ENCODE peak calls at places on chromosome X, in six cellular contexts. One of them, this sample, is unnamed.

GRCh38 chrX:1493317-1493856 is 40.7 kb upstream of the ASMTL start:
- DNase-seq in stomach: no peak
- DNase-seq in uterus: no peak
- DNase-seq in testis: no peak
- DNase-seq in upper lobe of left lung: no peak
- DNase-seq in Peyer's patch: peak; percentile 16
- DNase-seq in this sample: peak; percentile 34

GRCh38 chrX:118736394-118737010 is 9.1 kb downstream of the IL13RA1 start:
- DNase-seq in stomach: no peak
- DNase-seq in uterus: no peak
- DNase-seq in testis: no peak
- DNase-seq in upper lobe of left lung: no peak
- DNase-seq in Peyer's patch: no peak
- DNase-seq in this sample: no peak

GRCh38 chrX:56766554-56767412 is 37.7 kb downstream of the NBDY start:
- DNase-seq in stomach: peak; percentile 23
- DNase-seq in uterus: no peak
- DNase-seq in testis: no peak
- DNase-seq in upper lobe of left lung: peak; percentile 20
- DNase-seq in Peyer's patch: peak; percentile 17
- DNase-seq in this sample: peak; percentile 64

GRCh38 chrX:123138473-123138872 is 45.6 kb upstream of the GRIA3 start:
- DNase-seq in stomach: no peak
- DNase-seq in uterus: no peak
- DNase-seq in testis: no peak
- DNase-seq in upper lobe of left lung: no peak
- DNase-seq in Peyer's patch: no peak
- DNase-seq in this sample: no peak

GRCh38 chrX:113001836-113002235 is 161.2 kb upstream of the AMOT start:
- DNase-seq in stomach: no peak
- DNase-seq in uterus: no peak
- DNase-seq in testis: no peak
- DNase-seq in upper lobe of left lung: no peak
- DNase-seq in Peyer's patch: no peak
- DNase-seq in this sample: no peak

GRCh38 chrX:1435241-1435900 is 17.3 kb downstream of the ASMTL start:
- DNase-seq in stomach: no peak
- DNase-seq in uterus: no peak
- DNase-seq in testis: peak; percentile 11
- DNase-seq in upper lobe of left lung: no peak
- DNase-seq in Peyer's patch: no peak
- DNase-seq in this sample: peak; percentile 59

GRCh38 chrX:53223068-53223693 is 1.8 kb downstream of the KDM5C start:
- DNase-seq in stomach: no peak
- DNase-seq in uterus: no peak
- DNase-seq in testis: peak; percentile 16
- DNase-seq in upper lobe of left lung: peak; percentile 55
- DNase-seq in Peyer's patch: no peak
- DNase-seq in this sample: no peak

GRCh38 chrX:44913656-44914531 is 40.9 kb downstream of the KDM6A start:
- DNase-seq in stomach: no peak
- DNase-seq in uterus: no peak
- DNase-seq in testis: no peak
- DNase-seq in upper lobe of left lung: no peak
- DNase-seq in Peyer's patch: no peak
- DNase-seq in this sample: no peak

GRCh38 chrX:21929209-21929608 is 11.3 kb upstream of the SMS start:
- DNase-seq in stomach: no peak
- DNase-seq in uterus: no peak
- DNase-seq in testis: no peak
- DNase-seq in upper lobe of left lung: no peak
- DNase-seq in Peyer's patch: no peak
- DNase-seq in this sample: no peak

GRCh38 chrX:138756234-138756633 is 44.7 kb upstream of the FGF13 start:
- DNase-seq in stomach: no peak
- DNase-seq in uterus: no peak
- DNase-seq in testis: peak; percentile 56
- DNase-seq in upper lobe of left lung: no peak
- DNase-seq in Peyer's patch: no peak
- DNase-seq in this sample: no peak

GRCh38 chrX:109187473-109188168 is 294.3 kb downstream of the GUCY2F start:
- DNase-seq in stomach: no peak
- DNase-seq in uterus: no peak
- DNase-seq in testis: no peak
- DNase-seq in upper lobe of left lung: no peak
- DNase-seq in Peyer's patch: no peak
- DNase-seq in this sample: no peak

DNA sequence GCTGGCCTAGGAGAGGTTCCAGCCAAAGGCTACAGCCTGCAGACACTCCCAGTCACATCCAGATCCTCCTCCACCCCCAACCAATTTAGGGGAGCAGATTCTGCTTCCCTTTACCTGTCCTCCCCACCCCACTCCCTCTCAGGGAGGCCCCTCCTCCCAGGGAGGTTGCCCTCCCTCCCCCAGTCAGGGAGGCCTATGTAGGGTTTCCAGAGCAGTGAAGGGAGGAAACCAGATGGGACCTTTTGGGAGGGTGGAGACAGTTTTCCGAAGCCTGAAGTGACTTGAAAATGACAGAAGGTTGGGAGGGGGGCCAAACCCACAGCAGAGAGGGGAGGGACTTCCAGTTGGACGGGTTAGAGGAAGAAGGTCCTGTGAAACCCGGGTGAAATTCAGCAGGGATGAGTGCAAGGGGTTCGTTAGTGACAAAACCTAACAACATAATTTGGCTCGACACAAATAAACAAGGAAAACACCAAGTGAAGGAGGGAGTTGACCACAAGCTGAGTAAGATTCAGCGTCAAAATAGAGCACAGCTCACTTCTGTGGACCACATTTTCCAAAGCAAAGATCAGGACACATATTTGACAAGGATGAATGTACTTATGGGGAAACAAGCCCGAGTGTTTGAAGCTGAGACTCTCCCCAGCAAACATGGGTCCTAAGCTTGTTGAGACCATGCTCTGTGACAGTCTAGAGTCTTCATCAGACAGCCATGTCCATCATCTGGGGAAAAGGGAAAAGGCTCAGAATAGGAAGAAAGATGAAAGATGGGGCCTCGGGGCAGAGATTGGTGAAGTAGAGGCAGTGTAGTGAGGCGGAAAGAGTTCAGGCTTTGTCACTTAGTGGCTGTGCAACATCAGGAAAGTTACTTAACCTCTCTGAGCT is 46.4 kb downstream of the PRPS1 start:
- DNase-seq in stomach: peak; percentile 58
- DNase-seq in uterus: peak; percentile 78
- DNase-seq in testis: peak; percentile 59
- DNase-seq in upper lobe of left lung: peak; percentile 77
- DNase-seq in Peyer's patch: peak; percentile 61
- DNase-seq in this sample: peak; percentile 95
- TF ChIP-seq POLR2A in stomach: no peak
- TF ChIP-seq POLR2A in uterus: no peak
- TF ChIP-seq POLR2A in testis: no peak
- TF ChIP-seq POLR2A in upper lobe of left lung: no peak
- TF ChIP-seq POLR2A in Peyer's patch: no peak
- TF ChIP-seq POLR2A in this sample: peak; percentile 15

GRCh38 chrX:43655151-43655676 is 885 bp upstream of the MAOA start:
- DNase-seq in stomach: peak; percentile 50
- DNase-seq in uterus: peak; percentile 43
- DNase-seq in testis: peak; percentile 18
- DNase-seq in upper lobe of left lung: peak; percentile 33
- DNase-seq in Peyer's patch: peak; percentile 16
- DNase-seq in this sample: peak; percentile 76

GRCh38 chrX:43655961-43656494 is at the start of gene MAOA:
- DNase-seq in stomach: peak; percentile 87
- DNase-seq in uterus: peak; percentile 72
- DNase-seq in testis: peak; percentile 58
- DNase-seq in upper lobe of left lung: peak; percentile 93
- DNase-seq in Peyer's patch: peak; percentile 39
- DNase-seq in this sample: peak; percentile 92

DNA sequence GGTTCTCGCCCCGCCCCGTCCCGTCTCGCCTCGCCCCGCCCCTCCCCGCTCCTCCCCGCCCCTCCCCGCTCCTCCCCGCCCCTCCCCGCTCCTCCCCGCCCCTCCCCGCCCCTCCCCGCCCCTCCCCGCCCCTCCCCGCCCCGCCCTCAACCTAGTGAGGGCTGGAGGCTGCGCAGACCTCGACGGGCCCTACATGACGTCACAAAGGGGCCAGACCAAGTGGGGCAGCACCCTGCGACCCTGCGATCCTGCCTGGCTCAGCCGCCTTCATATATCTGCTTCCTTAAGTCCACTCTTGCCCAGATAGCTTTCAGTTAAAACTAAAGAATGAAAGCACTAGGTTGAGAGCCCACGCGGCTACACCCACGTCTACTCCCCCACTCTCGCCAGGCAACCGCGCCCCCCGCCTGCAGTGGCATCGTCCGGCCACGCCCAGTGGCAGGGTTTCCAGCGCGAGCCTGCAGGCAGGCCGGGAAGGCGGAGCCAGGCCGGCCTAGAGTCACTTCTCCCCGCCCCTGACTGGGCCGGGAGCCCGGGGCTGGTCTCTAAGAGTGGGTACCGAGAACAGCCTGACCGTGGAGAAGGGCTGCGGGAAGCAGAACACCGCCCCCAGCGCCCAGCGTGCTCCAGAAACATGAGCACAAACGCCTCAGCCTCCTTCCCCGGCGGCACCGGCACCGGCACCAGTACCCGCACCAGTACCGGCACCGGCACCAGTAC is 1.5 kb upstream of the MAOA start:
- DNase-seq in stomach: peak; percentile 94
- DNase-seq in uterus: peak; percentile 93
- DNase-seq in testis: peak; percentile 93
- DNase-seq in upper lobe of left lung: peak; percentile 92
- DNase-seq in Peyer's patch: peak; percentile 75
- DNase-seq in this sample: peak; percentile 97
- TF ChIP-seq POLR2A in stomach: no peak
- TF ChIP-seq POLR2A in uterus: peak; percentile 89
- TF ChIP-seq POLR2A in testis: peak; percentile 17
- TF ChIP-seq POLR2A in upper lobe of left lung: no peak
- TF ChIP-seq POLR2A in Peyer's patch: peak; percentile 70
- TF ChIP-seq POLR2A in this sample: peak; percentile 25

DNA sequence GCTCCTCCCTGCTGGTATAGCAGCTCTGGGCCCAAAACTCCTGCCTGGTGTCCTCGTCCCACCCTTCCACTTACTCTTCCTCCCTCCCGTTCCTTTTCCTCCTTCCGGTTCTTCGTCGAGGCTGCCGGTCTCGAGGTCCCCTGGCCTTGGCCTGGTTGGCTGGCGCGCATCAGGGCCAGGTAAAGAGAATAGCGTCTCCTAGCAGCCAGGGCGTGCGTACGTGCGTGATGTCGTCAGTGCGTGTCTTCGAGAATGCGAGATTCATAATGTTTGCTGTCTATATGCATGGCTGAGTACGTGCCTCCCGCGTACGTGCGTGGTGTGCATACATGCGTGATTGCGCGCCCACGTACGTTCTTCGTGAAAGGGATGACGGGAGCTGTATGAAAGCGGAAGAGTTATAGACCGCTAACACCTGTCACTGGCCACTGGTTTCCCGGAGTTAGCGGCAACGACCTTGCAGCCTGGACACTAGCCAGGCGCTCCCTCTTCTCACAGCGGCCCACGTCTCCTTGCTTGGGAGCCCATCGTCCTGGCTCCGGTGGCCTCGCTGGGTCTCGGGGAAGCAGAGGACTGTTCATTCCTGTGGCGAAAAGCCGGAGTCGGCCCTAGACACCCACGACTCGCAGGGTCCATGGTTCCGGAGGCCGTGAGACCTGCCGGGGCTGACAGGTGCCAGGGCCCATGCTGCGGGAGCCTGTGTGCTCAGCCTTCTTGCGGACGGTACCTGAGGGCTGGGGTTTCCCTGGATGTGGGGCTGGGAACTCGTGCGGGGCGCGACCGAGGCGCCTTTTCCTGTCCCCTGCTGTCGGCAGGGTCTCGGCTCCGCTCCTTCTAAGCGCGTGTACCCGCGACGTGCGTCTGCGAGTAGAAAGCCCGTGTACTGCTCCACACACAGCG is at the start of gene EOLA1:
- DNase-seq in stomach: peak; percentile 89
- DNase-seq in uterus: no peak
- DNase-seq in testis: peak; percentile 94
- DNase-seq in upper lobe of left lung: peak; percentile 93
- DNase-seq in Peyer's patch: peak; percentile 94
- DNase-seq in this sample: peak; percentile 94
- TF ChIP-seq POLR2A in stomach: no peak
- TF ChIP-seq POLR2A in uterus: no peak
- TF ChIP-seq POLR2A in testis: no peak
- TF ChIP-seq POLR2A in upper lobe of left lung: no peak
- TF ChIP-seq POLR2A in Peyer's patch: peak; percentile 68
- TF ChIP-seq POLR2A in this sample: peak; percentile 40

GRCh38 chrX:51747671-51748070 is 4.4 kb downstream of the GSPT2 start:
- DNase-seq in stomach: no peak
- DNase-seq in uterus: no peak
- DNase-seq in testis: no peak
- DNase-seq in upper lobe of left lung: no peak
- DNase-seq in Peyer's patch: no peak
- DNase-seq in this sample: no peak

GRCh38 chrX:51742586-51742985 is 656 bp upstream of the GSPT2 start:
- DNase-seq in stomach: no peak
- DNase-seq in uterus: no peak
- DNase-seq in testis: no peak
- DNase-seq in upper lobe of left lung: no peak
- DNase-seq in Peyer's patch: no peak
- DNase-seq in this sample: no peak

GRCh38 chrX:51743179-51743957 is at the start of gene GSPT2:
- DNase-seq in stomach: peak; percentile 55
- DNase-seq in uterus: peak; percentile 63
- DNase-seq in testis: peak; percentile 87
- DNase-seq in upper lobe of left lung: peak; percentile 71
- DNase-seq in Peyer's patch: peak; percentile 61
- DNase-seq in this sample: peak; percentile 86
- TF ChIP-seq POLR2A in stomach: no peak
- TF ChIP-seq POLR2A in uterus: no peak
- TF ChIP-seq POLR2A in testis: no peak
- TF ChIP-seq POLR2A in upper lobe of left lung: no peak
- TF ChIP-seq POLR2A in Peyer's patch: no peak
- TF ChIP-seq POLR2A in this sample: no peak

DNA sequence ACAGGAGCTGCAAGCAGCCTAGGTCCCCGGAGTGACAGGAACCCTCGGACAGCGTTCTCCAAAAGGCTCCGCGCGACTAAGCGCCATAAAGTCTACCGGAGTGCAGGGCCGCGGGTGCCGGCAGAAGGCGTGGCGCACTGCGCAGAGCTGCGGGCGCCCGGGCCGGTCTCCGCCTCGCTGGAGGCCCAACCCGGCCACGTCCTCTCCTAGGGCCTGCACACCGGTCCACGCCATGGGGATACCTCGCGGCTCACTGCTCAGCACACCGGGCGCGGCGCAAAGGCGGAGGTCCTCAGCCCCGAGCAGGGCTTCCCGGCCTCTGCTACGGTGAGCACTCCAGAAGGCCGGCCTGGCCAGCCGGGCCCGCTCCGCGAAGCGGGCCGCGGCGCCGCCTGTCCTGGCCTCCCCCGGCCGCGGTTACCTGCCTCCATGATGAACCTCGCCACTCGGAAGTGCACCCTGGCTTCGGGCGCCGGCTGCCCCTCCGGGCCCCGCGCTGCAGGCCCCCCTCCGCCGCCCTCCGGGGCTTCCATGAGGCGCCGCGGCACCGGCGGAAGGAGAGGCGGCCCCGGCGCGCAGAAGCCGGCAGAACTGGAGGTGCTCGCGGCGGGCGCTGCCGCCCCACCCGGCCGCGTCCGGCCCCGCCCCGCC is at the start of gene CCNQ:
- DNase-seq in stomach: peak; percentile 30
- DNase-seq in uterus: no peak
- DNase-seq in testis: no peak
- DNase-seq in upper lobe of left lung: no peak
- DNase-seq in Peyer's patch: no peak
- DNase-seq in this sample: no peak
- TF ChIP-seq POLR2A in stomach: no peak
- TF ChIP-seq POLR2A in uterus: peak; percentile 20
- TF ChIP-seq POLR2A in testis: no peak
- TF ChIP-seq POLR2A in upper lobe of left lung: no peak
- TF ChIP-seq POLR2A in Peyer's patch: peak; percentile 58
- TF ChIP-seq POLR2A in this sample: no peak

This sample was measured in sigmoid colon.